ENCODE peak calls at places on chromosome 20, in six cellular contexts. V, D, P, K, Y and Q are unnamed samples.

GRCh38 chr20:41738584-41739193 is 120.5 kb upstream of the CHD6 start:
- DNase-seq in P (peak), V (peak), D (peak), Y (no peak), K (peak), Q (no peak)

GRCh38 chr20:49750611-49751396 is 37.1 kb upstream of the B4GALT5 start:
- DNase-seq in D (no peak), P (no peak), V (no peak), K (no peak), Y (no peak), Q (no peak)

GRCh38 chr20:45798935-45799642 is 7.3 kb downstream of the DNTTIP1 start:
- DNase-seq in P (no peak), K (peak), Y (peak), D (peak), V (peak), Q (no peak)

GRCh38 chr20:19354950-19355349 is 142.5 kb downstream of the SLC24A3 start:
- DNase-seq in P (no peak), Y (no peak), V (no peak), D (no peak), K (no peak), Q (no peak)

GRCh38 chr20:35333606-35334005 is 41.4 kb upstream of the FAM83C start:
- DNase-seq in K (no peak), Y (no peak), D (no peak), P (no peak), V (no peak), Q (no peak)

GRCh38 chr20:35991142-35991771 is 22.9 kb downstream of the CNBD2 start:
- DNase-seq in D (peak), K (peak), P (no peak), Y (no peak), V (peak), Q (no peak)

GRCh38 chr20:55693646-55694045 is 311.7 kb downstream of the CBLN4 start:
- DNase-seq in V (no peak), P (no peak), K (no peak), D (no peak), Y (no peak), Q (no peak)

GRCh38 chr20:32458061-32458836 is 100.1 kb downstream of the ASXL1 start:
- DNase-seq in D (no peak), Y (no peak), K (no peak), V (no peak), P (no peak), Q (no peak)

GRCh38 chr20:16490696-16491095 is 82.6 kb downstream of the KIF16B start:
- DNase-seq in V (no peak), K (no peak), D (no peak), P (no peak), Y (no peak), Q (no peak)

GRCh38 chr20:45016089-45016641 is 49.9 kb downstream of the STK4 start:
- DNase-seq in D (no peak), P (no peak), K (peak), V (no peak), Y (no peak), Q (no peak)

GRCh38 chr20:60057866-60058807 is 99.9 kb downstream of the CDH26 start:
- DNase-seq in D (no peak), V (peak), Y (no peak), K (peak), P (peak), Q (no peak)

GRCh38 chr20:14687317-14687716 is 349.9 kb upstream of the FLRT3 start:
- DNase-seq in V (peak), K (no peak), Y (no peak), P (no peak), D (no peak), Q (no peak)

GRCh38 chr20:23446505-23446904 is 6.2 kb downstream of the CST11 start:
- DNase-seq in P (no peak), K (peak), D (no peak), V (peak), Y (no peak), Q (no peak)

GRCh38 chr20:2139250-2139649 is 37.6 kb downstream of the STK35 start:
- DNase-seq in V (no peak), P (no peak), D (no peak), Y (no peak), K (no peak), Q (no peak)

GRCh38 chr20:39935921-39936320 is 753.1 kb downstream of the MAFB start:
- DNase-seq in V (peak), Y (no peak), P (no peak), K (peak), D (no peak), Q (no peak)

GRCh38 chr20:31542201-31542842 is 28.1 kb downstream of the HM13 start:
- DNase-seq in P (no peak), Y (no peak), K (peak), V (peak), D (peak), Q (no peak)

GRCh38 chr20:32501709-32502108 is 83.4 kb downstream of the NOL4L start:
- DNase-seq in V (peak), K (no peak), Y (no peak), D (no peak), P (no peak), Q (no peak)

GRCh38 chr20:43955244-43956191 is 40.9 kb downstream of the TOX2 start:
- DNase-seq in K (peak), P (no peak), Y (no peak), D (peak), V (peak), Q (peak)

GRCh38 chr20:18957328-18957727 is 143.7 kb downstream of the SCP2D1 start:
- DNase-seq in Y (no peak), P (no peak), K (no peak), D (no peak), V (no peak), Q (no peak)

GRCh38 chr20:51871943-51872342 is 69.6 kb upstream of the SALL4 start:
- DNase-seq in K (no peak), Y (no peak), D (no peak), P (no peak), V (no peak), Q (no peak)

GRCh38 chr20:44695295-44696230 is 19.6 kb upstream of the CCN5 start:
- DNase-seq in Y (peak), K (peak), D (no peak), P (no peak), V (peak), Q (peak)

GRCh38 chr20:61482425-61482887 is 230.4 kb downstream of the CDH4 start:
- DNase-seq in D (no peak), P (no peak), Y (no peak), K (no peak), V (peak), Q (no peak)

GRCh38 chr20:4051413-4052138 is 36.2 kb upstream of the RNF24 start:
- DNase-seq in Y (no peak), K (no peak), P (no peak), V (peak), D (no peak), Q (no peak)

GRCh38 chr20:18279231-18279630 is 9.1 kb upstream of the ZNF133 start:
- DNase-seq in D (no peak), K (peak), P (no peak), Y (no peak), V (peak), Q (no peak)

GRCh38 chr20:10537850-10538480 is 102.9 kb downstream of the SLX4IP start:
- DNase-seq in D (no peak), Y (no peak), V (peak), P (no peak), K (peak), Q (no peak)

GRCh38 chr20:8144282-8145245 is 12.5 kb downstream of the PLCB1 start:
- DNase-seq in K (peak), Y (no peak), P (no peak), V (peak), D (no peak), Q (peak)

GRCh38 chr20:41664584-41664983 is 46.4 kb upstream of the CHD6 start:
- DNase-seq in V (peak), Y (no peak), K (peak), P (no peak), D (no peak), Q (no peak)

GRCh38 chr20:53829706-53830521 is 236.3 kb upstream of the ZNF217 start:
- DNase-seq in D (peak), V (peak), K (peak), Y (no peak), P (no peak), Q (no peak)

GRCh38 chr20:49483706-49484101 is 1.2 kb upstream of the KCNB1 start:
- DNase-seq in P (no peak), Y (no peak), K (no peak), V (no peak), D (no peak), Q (no peak)

GRCh38 chr20:10910535-10911239 is 236.9 kb upstream of the JAG1 start:
- DNase-seq in Y (no peak), K (no peak), P (no peak), D (no peak), V (no peak), Q (no peak)

GRCh38 chr20:49119972-49120371 is 68.2 kb downstream of the STAU1 start:
- DNase-seq in P (no peak), D (no peak), V (no peak), K (no peak), Y (no peak), Q (no peak)

GRCh38 chr20:8414611-8415274 is 282.7 kb downstream of the PLCB1 start:
- DNase-seq in V (peak), D (no peak), Y (no peak), P (no peak), K (peak), Q (no peak)

GRCh38 chr20:32035398-32035852 is 16.6 kb upstream of the HCK start:
- DNase-seq in K (no peak), P (no peak), D (no peak), V (no peak), Y (no peak), Q (no peak)

GRCh38 chr20:3681931-3682820 is at the start of gene ADAM33:
- DNase-seq in Y (peak), K (peak), V (peak), P (no peak), D (no peak), Q (no peak)

GRCh38 chr20:16922834-16923233 is 174.7 kb downstream of the OTOR start:
- DNase-seq in D (no peak), Y (no peak), V (peak), K (peak), P (no peak), Q (peak)

GRCh38 chr20:52493177-52493711 is 301.7 kb upstream of the ZFP64 start:
- DNase-seq in Y (no peak), V (peak), P (peak), K (peak), D (no peak), Q (no peak)

GRCh38 chr20:52103911-52104545 is 87.6 kb downstream of the ZFP64 start:
- DNase-seq in V (peak), K (no peak), D (peak), P (no peak), Y (no peak), Q (no peak)

GRCh38 chr20:35578469-35578868 is 36.6 kb downstream of the ERGIC3 start:
- DNase-seq in K (no peak), Y (no peak), P (no peak), D (no peak), V (peak), Q (no peak)

GRCh38 chr20:41155267-41155666 is 17.9 kb downstream of the PLCG1 start:
- DNase-seq in P (no peak), K (no peak), Y (no peak), D (no peak), V (no peak), Q (no peak)

GRCh38 chr20:6086868-6087267 is 33.0 kb upstream of the LRRN4 start:
- DNase-seq in Y (no peak), P (no peak), K (peak), D (no peak), V (no peak), Q (no peak)

GRCh38 chr20:62650551-62651284 is 8.4 kb downstream of the SLCO4A1 start:
- DNase-seq in Y (no peak), V (no peak), K (no peak), D (no peak), P (no peak), Q (no peak)

GRCh38 chr20:62652051-62652893 is 10.0 kb downstream of the SLCO4A1 start:
- DNase-seq in K (peak), P (peak), D (peak), Y (peak), V (peak), Q (peak)

GRCh38 chr20:62652894-62653305 is 10.6 kb downstream of the SLCO4A1 start:
- DNase-seq in D (no peak), Y (no peak), K (no peak), V (no peak), P (no peak), Q (no peak)

GRCh38 chr20:62653373-62653772 is 11.1 kb downstream of the SLCO4A1 start:
- DNase-seq in V (no peak), P (no peak), Y (no peak), D (no peak), K (no peak), Q (no peak)

DNA sequence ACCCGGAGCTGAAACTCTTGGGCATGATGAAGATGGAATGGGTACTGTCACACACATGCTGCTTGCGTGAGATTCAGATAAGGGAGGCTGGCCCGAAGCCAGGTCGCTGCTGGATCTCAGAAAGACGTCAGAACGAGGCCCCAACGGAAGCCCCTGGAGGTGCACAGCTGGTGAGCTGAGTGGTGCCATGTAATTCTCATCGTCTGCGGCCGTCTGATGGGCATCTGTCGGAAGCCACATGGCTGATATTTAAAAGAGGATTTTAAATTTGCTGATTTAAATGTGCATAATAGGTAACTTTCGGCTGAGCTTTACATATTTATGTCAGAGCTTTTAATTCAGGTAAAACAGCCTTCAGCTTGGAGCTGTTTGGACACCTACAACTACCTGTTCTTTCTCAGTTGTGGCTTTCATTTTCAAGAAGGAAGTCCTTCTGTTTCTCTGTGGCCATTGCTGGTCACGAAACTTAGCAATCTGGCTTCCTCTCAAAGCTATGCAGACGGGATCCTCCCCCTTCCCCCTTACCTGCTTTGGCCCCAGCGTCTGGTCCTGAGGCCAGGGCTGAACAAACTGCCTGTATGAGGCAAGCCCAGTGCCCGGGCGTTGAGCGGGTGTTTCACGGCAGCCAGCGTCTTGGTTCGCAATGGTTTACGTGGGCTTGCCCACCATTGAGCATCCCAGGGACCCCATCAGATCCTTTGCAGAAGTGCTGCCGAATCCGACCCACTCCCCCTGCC is 9.2 kb downstream of the SLCO4A1 start:
- DNase-seq in D (no peak), V (no peak), P (no peak), Y (peak), K (peak), Q (no peak)
- H3K4me3 ChIP-seq in D (no peak), V (no peak), P (peak), Y (peak), K (no peak), Q (no peak)

GRCh38 chr20:57061058-57061900 is 205.2 kb downstream of the BMP7 start:
- DNase-seq in D (peak), K (peak), V (no peak), Y (peak), P (no peak), Q (no peak)

GRCh38 chr20:57062241-57062640 is 204.2 kb downstream of the BMP7 start:
- DNase-seq in K (no peak), V (no peak), P (no peak), Y (peak), D (no peak), Q (no peak)

GRCh38 chr20:57062696-57063270 is 203.7 kb downstream of the BMP7 start:
- DNase-seq in K (no peak), V (no peak), P (no peak), D (no peak), Y (peak), Q (no peak)

GRCh38 chr20:57059055-57059617 is 207.3 kb downstream of the BMP7 start:
- DNase-seq in K (no peak), P (no peak), D (no peak), Y (no peak), V (no peak), Q (no peak)

DNA sequence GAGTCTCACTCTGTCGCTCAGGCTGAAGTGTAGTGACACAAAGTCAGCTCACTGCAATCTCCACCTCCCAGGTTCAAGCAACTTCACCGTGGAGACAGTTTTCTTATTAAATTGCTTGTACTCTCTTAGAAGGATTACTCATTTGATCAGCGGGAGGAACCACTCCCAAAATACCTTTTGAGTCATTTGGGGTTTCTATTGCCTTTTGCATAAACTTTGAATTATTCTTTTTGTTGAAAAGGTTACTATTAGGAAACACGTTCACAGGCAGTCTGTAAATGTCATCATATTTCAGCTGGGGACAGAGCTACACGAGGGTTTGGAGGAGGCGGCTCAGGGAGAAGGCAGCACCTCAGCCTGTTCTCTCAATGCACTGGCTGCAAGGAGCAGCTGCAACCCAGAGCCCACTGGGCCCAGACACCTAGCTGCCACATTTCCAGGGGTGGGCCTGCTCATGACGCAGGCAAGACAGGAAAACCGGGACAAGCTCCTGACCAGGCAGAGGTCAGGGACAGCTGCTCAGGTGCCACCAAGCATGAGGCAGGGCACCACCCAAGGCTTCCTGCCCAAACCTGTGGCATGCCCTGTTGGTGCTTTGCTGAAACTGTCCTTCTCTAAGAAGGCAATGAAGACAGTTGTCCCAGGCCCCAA is 205.9 kb downstream of the BMP7 start:
- DNase-seq in Y (peak), V (no peak), K (no peak), P (no peak), D (no peak), Q (no peak)
- H3K4me3 ChIP-seq in Y (no peak), V (no peak), K (no peak), P (no peak), D (no peak), Q (no peak)

DNA sequence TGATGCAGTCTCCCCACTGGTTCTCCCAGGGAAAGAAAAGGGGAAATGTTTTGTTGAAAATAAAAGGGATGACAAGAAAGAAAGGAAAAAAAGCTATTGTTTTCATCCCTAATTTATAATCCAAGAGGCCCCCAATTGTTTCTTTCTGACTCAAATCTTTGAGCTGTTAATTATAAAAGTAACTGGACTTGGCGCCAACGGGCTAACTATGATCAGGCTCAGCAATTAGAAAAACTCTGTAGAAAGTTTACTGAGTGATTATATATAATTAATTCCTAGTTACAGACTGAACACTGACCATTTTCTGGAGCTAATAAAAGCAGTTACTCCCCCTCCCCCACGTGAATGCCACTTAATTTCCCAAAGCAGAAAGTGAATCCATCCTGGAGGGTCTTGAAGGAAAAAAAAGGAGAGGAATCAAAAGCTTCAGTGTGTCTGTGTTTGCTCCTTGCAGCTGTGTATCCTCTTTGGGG is 3.2 kb downstream of the ZMYND8 start:
- DNase-seq in Y (no peak), K (no peak), D (no peak), V (no peak), P (no peak), Q (no peak)
- H3K4me3 ChIP-seq in Y (no peak), K (no peak), D (peak), V (peak), P (peak), Q (peak)

DNA sequence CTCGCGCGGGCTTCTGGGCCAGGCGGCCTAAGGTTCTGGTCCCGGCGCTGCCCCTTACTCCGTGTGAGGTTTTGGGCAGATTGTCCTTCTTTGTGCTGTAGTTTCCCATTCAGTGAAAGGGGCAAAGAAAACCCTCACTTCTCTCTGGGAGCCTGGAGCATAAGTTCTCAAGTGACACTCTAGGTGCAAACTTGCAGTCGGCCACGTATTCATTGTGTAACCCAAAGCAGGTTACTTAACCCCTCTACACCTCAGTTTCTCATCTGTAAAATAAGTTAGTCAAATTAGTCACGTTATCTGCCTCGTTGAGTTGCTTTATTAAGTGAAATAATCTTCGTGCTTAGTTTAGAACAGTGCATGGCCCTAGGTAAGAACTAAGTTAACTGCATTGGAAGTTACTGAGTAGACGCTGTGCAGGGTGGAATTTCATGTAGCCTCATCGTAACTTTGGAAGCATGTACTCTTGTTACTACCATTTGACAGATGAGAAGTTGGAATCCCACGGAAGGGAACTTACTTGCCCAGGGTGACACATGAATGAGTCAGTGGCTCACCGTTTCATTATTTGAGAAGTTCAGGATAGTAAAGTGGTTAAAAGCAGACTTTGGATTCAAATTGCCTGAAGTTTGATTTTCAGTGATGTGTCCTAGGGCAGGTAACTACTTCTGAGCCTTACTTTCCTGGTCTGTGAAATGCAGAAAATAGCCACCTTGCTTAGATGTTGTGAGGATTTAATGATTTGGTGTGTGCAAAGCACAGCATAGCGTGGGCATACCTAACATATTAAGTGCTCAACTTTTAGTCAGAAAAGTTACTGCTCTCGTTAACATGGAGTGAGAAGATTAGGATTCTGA is 550 bp upstream of the MROH8 start:
- DNase-seq in K (peak), P (no peak), D (peak), V (peak), Y (no peak), Q (no peak)
- H3K4me3 ChIP-seq in K (peak), P (peak), D (peak), V (peak), Y (peak), Q (peak)